ENCODE peak calls at places on chromosomes 4 and X, in eight cellular contexts. Y is cardiac muscle cell, S is stomach, E is left ventricle myocardium inferior, X is heart right ventricle, I is BE2C, H is upper lobe of right lung, L is fibroblast of lung. K is an unnamed sample.

GRCh38 chr4:154534296-154534695 is 15.9 kb downstream of the PLRG1 start:
- DNase-seq in Y (no peak), S (no peak), E (no peak), X (no peak), I (no peak), H (no peak), L (no peak), K (no peak)

GRCh38 chr4:41346306-41347061 is 89.8 kb downstream of the UCHL1 start:
- DNase-seq in Y (no peak), S (no peak), E (no peak), X (no peak), I (no peak), H (no peak), L (no peak), K (no peak)

GRCh38 chr4:158809611-158810486 is 41.0 kb downstream of the FNIP2 start:
- DNase-seq in Y (peak), S (no peak), E (no peak), X (peak), I (no peak), H (no peak), L (peak), K (peak)

GRCh38 chrX:96052078-96052477 is 632.6 kb upstream of the DIAPH2 start:
- DNase-seq in Y (no peak), S (no peak), E (no peak), X (no peak), I (no peak), H (no peak), L (no peak), K (no peak)

GRCh38 chr4:136571315-136571714 is 961.0 kb downstream of the PCDH18 start:
- DNase-seq in Y (no peak), S (no peak), E (no peak), X (no peak), I (no peak), H (no peak), L (no peak), K (no peak)

GRCh38 chrX:142156567-142156966 is 48.5 kb downstream of the MAGEC2 start:
- DNase-seq in Y (no peak), S (no peak), E (no peak), X (no peak), I (no peak), H (no peak), L (no peak), K (no peak)

GRCh38 chrX:77668391-77669237 is 117.4 kb downstream of the ATRX start:
- DNase-seq in Y (no peak), S (no peak), E (no peak), X (no peak), I (no peak), H (no peak), L (peak), K (peak)

GRCh38 chr4:146639414-146639814 is 721 bp downstream of the POU4F2 start:
- DNase-seq in Y (no peak), S (no peak), E (no peak), X (no peak), I (no peak), H (no peak), L (no peak), K (no peak)

GRCh38 chrX:55057691-55058249 is 17.1 kb upstream of the PAGE2B start:
- DNase-seq in Y (peak), S (no peak), E (no peak), X (peak), I (peak), H (no peak), L (peak), K (peak)
- H3K4me3 ChIP-seq in Y (no peak), S (no peak), E (peak), X (no peak), I (peak), H (peak), L (no peak), K (no peak)

GRCh38 chr4:1512081-1512737 is 106.0 kb upstream of the NKX1-1 start:
- DNase-seq in Y (no peak), S (no peak), E (peak), X (no peak), I (no peak), H (peak), L (no peak), K (no peak)

GRCh38 chr4:1511441-1512041 is 105.3 kb upstream of the NKX1-1 start:
- DNase-seq in Y (no peak), S (no peak), E (peak), X (no peak), I (peak), H (peak), L (peak), K (peak)

GRCh38 chr4:1514612-1515011 is 108.4 kb upstream of the NKX1-1 start:
- DNase-seq in Y (no peak), S (no peak), E (no peak), X (no peak), I (no peak), H (no peak), L (no peak), K (no peak)

GRCh38 chr4:1513936-1514483 is 107.8 kb upstream of the NKX1-1 start:
- DNase-seq in Y (no peak), S (no peak), E (no peak), X (no peak), I (no peak), H (no peak), L (no peak), K (no peak)

GRCh38 chr4:1512738-1513660 is 106.8 kb upstream of the NKX1-1 start:
- DNase-seq in Y (peak), S (peak), E (peak), X (no peak), I (peak), H (peak), L (peak), K (peak)
- H3K4me3 ChIP-seq in Y (peak), S (peak), E (peak), X (peak), I (no peak), H (no peak), L (no peak), K (no peak)

DNA sequence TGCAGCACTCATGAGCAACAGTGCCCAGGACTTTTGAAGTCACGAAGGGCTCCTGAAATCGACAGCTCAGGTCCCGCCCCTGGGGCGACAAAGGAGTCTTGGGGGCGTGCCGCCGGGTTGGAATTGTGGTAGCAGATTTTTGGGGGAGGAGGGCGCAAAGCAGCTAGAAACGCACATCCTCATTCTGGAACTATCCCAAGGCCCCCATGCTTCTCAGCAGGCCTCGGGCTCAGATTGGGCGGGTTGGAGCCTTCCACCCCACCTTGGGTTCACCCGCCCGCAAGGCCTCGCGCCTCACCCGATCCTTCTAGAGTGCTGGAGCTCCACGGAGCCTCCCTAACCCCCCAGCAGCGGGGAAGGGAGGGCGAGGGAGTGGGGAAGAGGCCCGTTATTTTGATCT is 85.6 kb downstream of the HPRT1 start:
- DNase-seq in Y (no peak), S (no peak), E (no peak), X (no peak), I (no peak), H (no peak), L (no peak), K (no peak)
- H3K4me3 ChIP-seq in Y (no peak), S (no peak), E (no peak), X (no peak), I (no peak), H (no peak), L (no peak), K (no peak)

GRCh38 chr4:177225605-177226004 is 84.1 kb upstream of the NEIL3 start:
- DNase-seq in Y (no peak), S (no peak), E (no peak), X (no peak), I (no peak), H (no peak), L (no peak), K (no peak)
- H3K4me3 ChIP-seq in Y (no peak), S (no peak), E (no peak), X (no peak), I (no peak), H (no peak), L (no peak), K (no peak)

GRCh38 chr4:84804126-84804525 is 162.4 kb downstream of the WDFY3 start:
- DNase-seq in Y (no peak), S (no peak), E (no peak), X (no peak), I (no peak), H (no peak), L (peak), K (peak)

GRCh38 chr4:84799318-84799717 is 167.2 kb downstream of the WDFY3 start:
- DNase-seq in Y (no peak), S (no peak), E (no peak), X (no peak), I (no peak), H (no peak), L (no peak), K (no peak)

GRCh38 chr4:84803121-84803520 is 163.4 kb downstream of the WDFY3 start:
- DNase-seq in Y (no peak), S (no peak), E (no peak), X (no peak), I (no peak), H (no peak), L (no peak), K (no peak)

GRCh38 chr4:84800256-84800655 is 166.2 kb downstream of the WDFY3 start:
- DNase-seq in Y (no peak), S (no peak), E (no peak), X (no peak), I (no peak), H (no peak), L (peak), K (no peak)

GRCh38 chr4:84803720-84804119 is 162.8 kb downstream of the WDFY3 start:
- DNase-seq in Y (no peak), S (no peak), E (no peak), X (no peak), I (no peak), H (no peak), L (peak), K (peak)
- H3K4me3 ChIP-seq in Y (no peak), S (no peak), E (no peak), X (no peak), I (no peak), H (no peak), L (no peak), K (no peak)

K was measured in cardiac fibroblast.